ENCODE peak calls at places on chromosomes 11 and 22, in five cellular contexts. One of them, this sample, is unnamed.

GRCh38 chr11:34650528-34650927 is 29.6 kb downstream of the EHF start:
- DNase-seq in Kasumi-1: peak
- DNase-seq in activated naive CD8-positive, alpha-beta T cell treated with anti-CD3 and anti-CD28 coated beads, Interleukin-2, amount 50 U/mL, for 24 hours: peak
- DNase-seq in NCI-H2171 treated with DMSO at 0.1 percent for 48 hours: no peak
- DNase-seq in activated T-cell treated with anti-CD3 and anti-CD28 coated beads for 1 hour: peak
- DNase-seq in this sample: no peak

GRCh38 chr11:36744375-36745168 is 146.5 kb upstream of the RAG2 start:
- DNase-seq in Kasumi-1: peak
- DNase-seq in activated naive CD8-positive, alpha-beta T cell treated with anti-CD3 and anti-CD28 coated beads, Interleukin-2, amount 50 U/mL, for 24 hours: peak
- DNase-seq in activated T-cell treated with anti-CD3 and anti-CD28 coated beads for 1 hour: peak
- DNase-seq in NCI-H2171 treated with DMSO at 0.1 percent for 48 hours: peak
- DNase-seq in this sample: no peak

GRCh38 chr11:36026315-36026968 is 82.6 kb downstream of the LDLRAD3 start:
- DNase-seq in activated T-cell treated with anti-CD3 and anti-CD28 coated beads for 1 hour: no peak
- DNase-seq in NCI-H2171 treated with DMSO at 0.1 percent for 48 hours: no peak
- DNase-seq in activated naive CD8-positive, alpha-beta T cell treated with anti-CD3 and anti-CD28 coated beads, Interleukin-2, amount 50 U/mL, for 24 hours: no peak
- DNase-seq in Kasumi-1: no peak
- DNase-seq in this sample: no peak

GRCh38 chr11:17986007-17986710 is 26.7 kb downstream of the SERGEF start:
- DNase-seq in activated naive CD8-positive, alpha-beta T cell treated with anti-CD3 and anti-CD28 coated beads, Interleukin-2, amount 50 U/mL, for 24 hours: no peak
- DNase-seq in activated T-cell treated with anti-CD3 and anti-CD28 coated beads for 1 hour: no peak
- DNase-seq in Kasumi-1: no peak
- DNase-seq in NCI-H2171 treated with DMSO at 0.1 percent for 48 hours: no peak
- DNase-seq in this sample: no peak

GRCh38 chr11:68048681-68049508 is 10.1 kb downstream of the TCIRG1 start:
- DNase-seq in activated naive CD8-positive, alpha-beta T cell treated with anti-CD3 and anti-CD28 coated beads, Interleukin-2, amount 50 U/mL, for 24 hours: no peak
- DNase-seq in NCI-H2171 treated with DMSO at 0.1 percent for 48 hours: no peak
- DNase-seq in activated T-cell treated with anti-CD3 and anti-CD28 coated beads for 1 hour: no peak
- DNase-seq in Kasumi-1: no peak
- DNase-seq in this sample: no peak

GRCh38 chr11:3959015-3959917 is 103.8 kb downstream of the STIM1 start:
- DNase-seq in activated naive CD8-positive, alpha-beta T cell treated with anti-CD3 and anti-CD28 coated beads, Interleukin-2, amount 50 U/mL, for 24 hours: no peak
- DNase-seq in activated T-cell treated with anti-CD3 and anti-CD28 coated beads for 1 hour: no peak
- DNase-seq in NCI-H2171 treated with DMSO at 0.1 percent for 48 hours: no peak
- DNase-seq in Kasumi-1: peak
- DNase-seq in this sample: no peak

GRCh38 chr22:20014526-20015186 is 2.0 kb downstream of the ARVCF start:
- DNase-seq in NCI-H2171 treated with DMSO at 0.1 percent for 48 hours: peak
- DNase-seq in Kasumi-1: no peak
- DNase-seq in activated T-cell treated with anti-CD3 and anti-CD28 coated beads for 1 hour: no peak
- DNase-seq in activated naive CD8-positive, alpha-beta T cell treated with anti-CD3 and anti-CD28 coated beads, Interleukin-2, amount 50 U/mL, for 24 hours: no peak
- DNase-seq in this sample: peak

GRCh38 chr11:18013790-18014507 is 1.1 kb upstream of the SERGEF start:
- DNase-seq in activated naive CD8-positive, alpha-beta T cell treated with anti-CD3 and anti-CD28 coated beads, Interleukin-2, amount 50 U/mL, for 24 hours: peak
- DNase-seq in NCI-H2171 treated with DMSO at 0.1 percent for 48 hours: no peak
- DNase-seq in activated T-cell treated with anti-CD3 and anti-CD28 coated beads for 1 hour: no peak
- DNase-seq in Kasumi-1: peak
- DNase-seq in this sample: peak

GRCh38 chr11:134637091-134638015 is 225.3 kb upstream of the B3GAT1 start:
- DNase-seq in activated naive CD8-positive, alpha-beta T cell treated with anti-CD3 and anti-CD28 coated beads, Interleukin-2, amount 50 U/mL, for 24 hours: no peak
- DNase-seq in Kasumi-1: no peak
- DNase-seq in activated T-cell treated with anti-CD3 and anti-CD28 coated beads for 1 hour: no peak
- DNase-seq in NCI-H2171 treated with DMSO at 0.1 percent for 48 hours: peak
- DNase-seq in this sample: no peak

GRCh38 chr11:104876838-104877500 is 21.3 kb downstream of the CASP12 start:
- DNase-seq in NCI-H2171 treated with DMSO at 0.1 percent for 48 hours: no peak
- DNase-seq in Kasumi-1: no peak
- DNase-seq in activated naive CD8-positive, alpha-beta T cell treated with anti-CD3 and anti-CD28 coated beads, Interleukin-2, amount 50 U/mL, for 24 hours: no peak
- DNase-seq in activated T-cell treated with anti-CD3 and anti-CD28 coated beads for 1 hour: no peak
- DNase-seq in this sample: no peak

GRCh38 chr11:107203656-107204055 is 185.4 kb upstream of the GUCY1A2 start:
- DNase-seq in activated naive CD8-positive, alpha-beta T cell treated with anti-CD3 and anti-CD28 coated beads, Interleukin-2, amount 50 U/mL, for 24 hours: no peak
- DNase-seq in NCI-H2171 treated with DMSO at 0.1 percent for 48 hours: no peak
- DNase-seq in Kasumi-1: no peak
- DNase-seq in activated T-cell treated with anti-CD3 and anti-CD28 coated beads for 1 hour: no peak
- DNase-seq in this sample: no peak

GRCh38 chr11:35852056-35852455 is 91.8 kb upstream of the LDLRAD3 start:
- DNase-seq in Kasumi-1: peak
- DNase-seq in NCI-H2171 treated with DMSO at 0.1 percent for 48 hours: peak
- DNase-seq in activated naive CD8-positive, alpha-beta T cell treated with anti-CD3 and anti-CD28 coated beads, Interleukin-2, amount 50 U/mL, for 24 hours: no peak
- DNase-seq in activated T-cell treated with anti-CD3 and anti-CD28 coated beads for 1 hour: no peak
- DNase-seq in this sample: peak

GRCh38 chr11:66020618-66021357 is 5.5 kb downstream of the CATSPER1 start:
- DNase-seq in NCI-H2171 treated with DMSO at 0.1 percent for 48 hours: no peak
- DNase-seq in Kasumi-1: peak
- DNase-seq in activated naive CD8-positive, alpha-beta T cell treated with anti-CD3 and anti-CD28 coated beads, Interleukin-2, amount 50 U/mL, for 24 hours: peak
- DNase-seq in activated T-cell treated with anti-CD3 and anti-CD28 coated beads for 1 hour: no peak
- DNase-seq in this sample: no peak

GRCh38 chr11:76861490-76861953 is 804 bp downstream of the ACER3 start:
- DNase-seq in NCI-H2171 treated with DMSO at 0.1 percent for 48 hours: no peak
- DNase-seq in Kasumi-1: peak
- DNase-seq in activated T-cell treated with anti-CD3 and anti-CD28 coated beads for 1 hour: no peak
- DNase-seq in activated naive CD8-positive, alpha-beta T cell treated with anti-CD3 and anti-CD28 coated beads, Interleukin-2, amount 50 U/mL, for 24 hours: no peak
- DNase-seq in this sample: peak

GRCh38 chr11:30282289-30282631 is 40.6 kb upstream of the ARL14EP start:
- DNase-seq in activated naive CD8-positive, alpha-beta T cell treated with anti-CD3 and anti-CD28 coated beads, Interleukin-2, amount 50 U/mL, for 24 hours: peak
- DNase-seq in NCI-H2171 treated with DMSO at 0.1 percent for 48 hours: no peak
- DNase-seq in Kasumi-1: no peak
- DNase-seq in activated T-cell treated with anti-CD3 and anti-CD28 coated beads for 1 hour: no peak
- DNase-seq in this sample: no peak

GRCh38 chr22:41347066-41347859 is 34.5 kb upstream of the TEF start:
- DNase-seq in Kasumi-1: no peak
- DNase-seq in NCI-H2171 treated with DMSO at 0.1 percent for 48 hours: no peak
- DNase-seq in activated T-cell treated with anti-CD3 and anti-CD28 coated beads for 1 hour: no peak
- DNase-seq in activated naive CD8-positive, alpha-beta T cell treated with anti-CD3 and anti-CD28 coated beads, Interleukin-2, amount 50 U/mL, for 24 hours: no peak
- DNase-seq in this sample: peak

GRCh38 chr22:44994399-44995281 is 15.2 kb downstream of the PHF21B start:
- DNase-seq in activated naive CD8-positive, alpha-beta T cell treated with anti-CD3 and anti-CD28 coated beads, Interleukin-2, amount 50 U/mL, for 24 hours: no peak
- DNase-seq in activated T-cell treated with anti-CD3 and anti-CD28 coated beads for 1 hour: no peak
- DNase-seq in Kasumi-1: no peak
- DNase-seq in NCI-H2171 treated with DMSO at 0.1 percent for 48 hours: no peak
- DNase-seq in this sample: no peak

GRCh38 chr11:95647355-95647754 is 142.2 kb downstream of the FAM76B start:
- DNase-seq in NCI-H2171 treated with DMSO at 0.1 percent for 48 hours: no peak
- DNase-seq in Kasumi-1: no peak
- DNase-seq in activated T-cell treated with anti-CD3 and anti-CD28 coated beads for 1 hour: no peak
- DNase-seq in activated naive CD8-positive, alpha-beta T cell treated with anti-CD3 and anti-CD28 coated beads, Interleukin-2, amount 50 U/mL, for 24 hours: no peak
- DNase-seq in this sample: no peak

GRCh38 chr22:43560651-43561050 is 148.8 kb downstream of the MPPED1 start:
- DNase-seq in activated naive CD8-positive, alpha-beta T cell treated with anti-CD3 and anti-CD28 coated beads, Interleukin-2, amount 50 U/mL, for 24 hours: no peak
- DNase-seq in activated T-cell treated with anti-CD3 and anti-CD28 coated beads for 1 hour: no peak
- DNase-seq in NCI-H2171 treated with DMSO at 0.1 percent for 48 hours: no peak
- DNase-seq in Kasumi-1: no peak
- DNase-seq in this sample: no peak

GRCh38 chr11:8610532-8611116 is 16.6 kb upstream of the STK33 start:
- DNase-seq in activated T-cell treated with anti-CD3 and anti-CD28 coated beads for 1 hour: no peak
- DNase-seq in Kasumi-1: no peak
- DNase-seq in activated naive CD8-positive, alpha-beta T cell treated with anti-CD3 and anti-CD28 coated beads, Interleukin-2, amount 50 U/mL, for 24 hours: peak
- DNase-seq in NCI-H2171 treated with DMSO at 0.1 percent for 48 hours: peak
- DNase-seq in this sample: no peak

GRCh38 chr22:26671317-26672059 is 14.1 kb downstream of the MIAT start:
- DNase-seq in Kasumi-1: no peak
- DNase-seq in activated naive CD8-positive, alpha-beta T cell treated with anti-CD3 and anti-CD28 coated beads, Interleukin-2, amount 50 U/mL, for 24 hours: peak
- DNase-seq in activated T-cell treated with anti-CD3 and anti-CD28 coated beads for 1 hour: peak
- DNase-seq in NCI-H2171 treated with DMSO at 0.1 percent for 48 hours: peak
- DNase-seq in this sample: no peak